ENCODE peak calls at places on chromosomes 6 and 20, in eight cellular contexts. One of them, this sample, is unnamed.

GRCh38 chr6:170202416-170203135 is 88.3 kb downstream of the DLL1 start:
- DNase-seq in sigmoid colon: no peak
- DNase-seq in esophagus muscularis mucosa: peak
- DNase-seq in breast epithelium: no peak
- DNase-seq in HCT116: no peak
- DNase-seq in stomach: no peak
- DNase-seq in prostate gland: peak
- DNase-seq in GM12878: no peak
- DNase-seq in this sample: no peak

GRCh38 chr6:7401103-7401502 is 11.5 kb downstream of the RIOK1 start:
- DNase-seq in sigmoid colon: no peak
- DNase-seq in esophagus muscularis mucosa: no peak
- DNase-seq in breast epithelium: no peak
- DNase-seq in HCT116: no peak
- DNase-seq in stomach: no peak
- DNase-seq in prostate gland: no peak
- DNase-seq in GM12878: no peak
- DNase-seq in this sample: no peak

GRCh38 chr6:46191961-46192360 is 21.2 kb upstream of the ENPP5 start:
- DNase-seq in sigmoid colon: no peak
- DNase-seq in esophagus muscularis mucosa: no peak
- DNase-seq in breast epithelium: no peak
- DNase-seq in HCT116: no peak
- DNase-seq in stomach: no peak
- DNase-seq in prostate gland: no peak
- DNase-seq in GM12878: no peak
- DNase-seq in this sample: no peak

GRCh38 chr20:59317332-59317731 is 16.9 kb downstream of the EDN3 start:
- DNase-seq in sigmoid colon: no peak
- DNase-seq in esophagus muscularis mucosa: no peak
- DNase-seq in breast epithelium: no peak
- DNase-seq in HCT116: no peak
- DNase-seq in stomach: no peak
- DNase-seq in prostate gland: no peak
- DNase-seq in GM12878: no peak
- DNase-seq in this sample: no peak

GRCh38 chr6:63295553-63295952 is 24.2 kb downstream of the LGSN start:
- DNase-seq in sigmoid colon: no peak
- DNase-seq in esophagus muscularis mucosa: no peak
- DNase-seq in breast epithelium: no peak
- DNase-seq in HCT116: no peak
- DNase-seq in stomach: no peak
- DNase-seq in prostate gland: no peak
- DNase-seq in GM12878: no peak
- DNase-seq in this sample: no peak

GRCh38 chr6:112502348-112503130 is 155.4 kb downstream of the RFPL4B start:
- DNase-seq in sigmoid colon: no peak
- DNase-seq in esophagus muscularis mucosa: no peak
- DNase-seq in breast epithelium: no peak
- DNase-seq in HCT116: no peak
- DNase-seq in stomach: no peak
- DNase-seq in prostate gland: no peak
- DNase-seq in GM12878: no peak
- DNase-seq in this sample: no peak

GRCh38 chr6:101083533-101084172 is 202.5 kb upstream of the ASCC3 start:
- DNase-seq in sigmoid colon: no peak
- DNase-seq in esophagus muscularis mucosa: no peak
- DNase-seq in breast epithelium: no peak
- DNase-seq in HCT116: no peak
- DNase-seq in stomach: no peak
- DNase-seq in prostate gland: no peak
- DNase-seq in GM12878: no peak
- DNase-seq in this sample: no peak

GRCh38 chr6:158353851-158354508 is 41.7 kb downstream of the TULP4 start:
- DNase-seq in sigmoid colon: no peak
- DNase-seq in esophagus muscularis mucosa: no peak
- DNase-seq in breast epithelium: no peak
- DNase-seq in HCT116: no peak
- DNase-seq in stomach: no peak
- DNase-seq in prostate gland: no peak
- DNase-seq in GM12878: no peak
- DNase-seq in this sample: no peak

GRCh38 chr6:47481806-47482205 is 4.2 kb downstream of the CD2AP start:
- DNase-seq in sigmoid colon: no peak
- DNase-seq in esophagus muscularis mucosa: no peak
- DNase-seq in breast epithelium: no peak
- DNase-seq in HCT116: no peak
- DNase-seq in stomach: no peak
- DNase-seq in prostate gland: no peak
- DNase-seq in GM12878: no peak
- DNase-seq in this sample: no peak

GRCh38 chr6:15522856-15523529 is 139.8 kb downstream of the DTNBP1 start:
- DNase-seq in sigmoid colon: peak
- DNase-seq in esophagus muscularis mucosa: no peak
- DNase-seq in breast epithelium: peak
- DNase-seq in HCT116: no peak
- DNase-seq in stomach: peak
- DNase-seq in prostate gland: no peak
- DNase-seq in GM12878: no peak
- DNase-seq in this sample: no peak

GRCh38 chr6:129284225-129284624 is 401.3 kb downstream of the LAMA2 start:
- DNase-seq in sigmoid colon: no peak
- DNase-seq in esophagus muscularis mucosa: no peak
- DNase-seq in breast epithelium: no peak
- DNase-seq in HCT116: no peak
- DNase-seq in stomach: no peak
- DNase-seq in prostate gland: no peak
- DNase-seq in GM12878: no peak
- DNase-seq in this sample: no peak

GRCh38 chr6:96837138-96837971 is at the start of gene GPR63:
- DNase-seq in sigmoid colon: peak
- DNase-seq in esophagus muscularis mucosa: no peak
- DNase-seq in breast epithelium: peak
- DNase-seq in HCT116: peak
- DNase-seq in stomach: peak
- DNase-seq in prostate gland: peak
- DNase-seq in GM12878: peak
- DNase-seq in this sample: peak
- H3K27ac ChIP-seq in sigmoid colon: peak
- H3K27ac ChIP-seq in esophagus muscularis mucosa: peak
- H3K27ac ChIP-seq in breast epithelium: no peak
- H3K27ac ChIP-seq in HCT116: peak
- H3K27ac ChIP-seq in stomach: peak
- H3K27ac ChIP-seq in prostate gland: peak
- H3K27ac ChIP-seq in GM12878: peak
- H3K27ac ChIP-seq in this sample: peak

GRCh38 chr6:33540768-33541167 is 39.3 kb downstream of the BAK1 start:
- DNase-seq in sigmoid colon: no peak
- DNase-seq in esophagus muscularis mucosa: no peak
- DNase-seq in breast epithelium: no peak
- DNase-seq in HCT116: no peak
- DNase-seq in stomach: no peak
- DNase-seq in prostate gland: no peak
- DNase-seq in GM12878: no peak
- DNase-seq in this sample: no peak

GRCh38 chr6:33546766-33547165 is 33.3 kb downstream of the BAK1 start:
- DNase-seq in sigmoid colon: no peak
- DNase-seq in esophagus muscularis mucosa: no peak
- DNase-seq in breast epithelium: no peak
- DNase-seq in HCT116: no peak
- DNase-seq in stomach: no peak
- DNase-seq in prostate gland: no peak
- DNase-seq in GM12878: no peak
- DNase-seq in this sample: no peak

GRCh38 chr6:33547499-33547898 is 32.6 kb downstream of the BAK1 start:
- DNase-seq in sigmoid colon: no peak
- DNase-seq in esophagus muscularis mucosa: no peak
- DNase-seq in breast epithelium: no peak
- DNase-seq in HCT116: no peak
- DNase-seq in stomach: no peak
- DNase-seq in prostate gland: no peak
- DNase-seq in GM12878: no peak
- DNase-seq in this sample: no peak

GRCh38 chr6:33543116-33543515 is 37.0 kb downstream of the BAK1 start:
- DNase-seq in sigmoid colon: no peak
- DNase-seq in esophagus muscularis mucosa: no peak
- DNase-seq in breast epithelium: no peak
- DNase-seq in HCT116: no peak
- DNase-seq in stomach: no peak
- DNase-seq in prostate gland: no peak
- DNase-seq in GM12878: no peak
- DNase-seq in this sample: no peak
- TF ChIP-seq POLR2AphosphoS5 in sigmoid colon: no peak
- TF ChIP-seq POLR2AphosphoS5 in esophagus muscularis mucosa: no peak
- TF ChIP-seq POLR2AphosphoS5 in breast epithelium: no peak
- TF ChIP-seq POLR2AphosphoS5 in HCT116: no peak
- TF ChIP-seq POLR2AphosphoS5 in stomach: no peak
- TF ChIP-seq POLR2AphosphoS5 in prostate gland: no peak
- TF ChIP-seq POLR2AphosphoS5 in GM12878: no peak
- TF ChIP-seq POLR2AphosphoS5 in this sample: no peak

GRCh38 chr6:118876814-118877213 is 17.1 kb upstream of the ASF1A start:
- DNase-seq in sigmoid colon: no peak
- DNase-seq in esophagus muscularis mucosa: no peak
- DNase-seq in breast epithelium: no peak
- DNase-seq in HCT116: no peak
- DNase-seq in stomach: no peak
- DNase-seq in prostate gland: no peak
- DNase-seq in GM12878: no peak
- DNase-seq in this sample: no peak
- H3K27ac ChIP-seq in sigmoid colon: no peak
- H3K27ac ChIP-seq in esophagus muscularis mucosa: no peak
- H3K27ac ChIP-seq in breast epithelium: no peak
- H3K27ac ChIP-seq in HCT116: no peak
- H3K27ac ChIP-seq in stomach: no peak
- H3K27ac ChIP-seq in prostate gland: no peak
- H3K27ac ChIP-seq in GM12878: no peak
- H3K27ac ChIP-seq in this sample: no peak

DNA sequence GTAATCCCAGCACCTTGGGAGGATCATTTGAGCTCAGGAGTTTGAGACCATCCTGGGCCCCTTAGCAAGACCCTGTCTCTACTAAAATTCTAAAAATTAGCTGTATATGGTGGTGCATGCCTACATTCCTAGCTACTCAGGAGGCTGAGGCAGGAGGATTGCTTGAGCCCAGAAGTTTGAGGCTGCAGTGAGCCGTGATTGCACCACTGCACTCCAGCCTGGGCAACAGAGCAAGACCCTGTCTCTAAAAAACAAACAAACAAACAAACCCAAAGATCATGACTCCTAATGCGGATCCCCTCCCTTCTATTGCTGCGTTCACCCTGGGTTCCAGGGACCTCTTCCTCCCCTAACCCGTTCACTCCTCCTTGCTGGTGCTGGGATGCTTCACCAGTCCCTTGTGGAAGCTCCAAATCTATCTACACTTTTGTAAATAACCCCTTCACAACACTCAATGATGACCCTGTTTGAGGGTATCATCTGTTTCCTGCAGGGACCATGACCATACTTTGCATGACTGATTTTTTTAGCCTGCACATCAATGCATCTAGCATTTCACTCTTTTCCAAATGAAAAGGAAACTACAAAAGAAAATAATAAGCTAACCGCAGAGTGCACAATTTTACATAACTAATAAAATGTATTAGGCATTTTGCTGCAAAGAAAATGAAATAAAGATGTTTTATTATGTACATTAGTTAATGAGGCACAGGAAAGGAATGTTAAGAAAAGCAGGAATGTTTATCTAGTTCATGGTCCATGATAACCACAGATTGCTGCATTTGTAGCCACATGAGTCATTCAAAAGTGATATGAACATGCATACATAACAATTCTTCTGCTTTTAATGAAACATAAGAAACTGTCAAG is 30.5 kb upstream of the IPCEF1 start:
- DNase-seq in sigmoid colon: no peak
- DNase-seq in esophagus muscularis mucosa: no peak
- DNase-seq in breast epithelium: no peak
- DNase-seq in HCT116: no peak
- DNase-seq in stomach: no peak
- DNase-seq in prostate gland: no peak
- DNase-seq in GM12878: no peak
- DNase-seq in this sample: no peak
- TF ChIP-seq POLR2AphosphoS5 in sigmoid colon: no peak
- TF ChIP-seq POLR2AphosphoS5 in esophagus muscularis mucosa: no peak
- TF ChIP-seq POLR2AphosphoS5 in breast epithelium: no peak
- TF ChIP-seq POLR2AphosphoS5 in HCT116: no peak
- TF ChIP-seq POLR2AphosphoS5 in stomach: peak
- TF ChIP-seq POLR2AphosphoS5 in prostate gland: peak
- TF ChIP-seq POLR2AphosphoS5 in GM12878: no peak
- TF ChIP-seq POLR2AphosphoS5 in this sample: no peak

GRCh38 chr20:45967551-45968080 is 4.4 kb downstream of the ZNF335 start:
- DNase-seq in sigmoid colon: peak
- DNase-seq in esophagus muscularis mucosa: no peak
- DNase-seq in breast epithelium: peak
- DNase-seq in HCT116: no peak
- DNase-seq in stomach: no peak
- DNase-seq in prostate gland: no peak
- DNase-seq in GM12878: no peak
- DNase-seq in this sample: no peak

GRCh38 chr20:45970646-45971424 is 1.2 kb downstream of the ZNF335 start:
- DNase-seq in sigmoid colon: no peak
- DNase-seq in esophagus muscularis mucosa: no peak
- DNase-seq in breast epithelium: peak
- DNase-seq in HCT116: no peak
- DNase-seq in stomach: peak
- DNase-seq in prostate gland: no peak
- DNase-seq in GM12878: no peak
- DNase-seq in this sample: peak

GRCh38 chr20:45968801-45969711 is 2.9 kb downstream of the ZNF335 start:
- DNase-seq in sigmoid colon: peak
- DNase-seq in esophagus muscularis mucosa: no peak
- DNase-seq in breast epithelium: peak
- DNase-seq in HCT116: no peak
- DNase-seq in stomach: no peak
- DNase-seq in prostate gland: no peak
- DNase-seq in GM12878: no peak
- DNase-seq in this sample: no peak

GRCh38 chr20:45969712-45970634 is 2.0 kb downstream of the ZNF335 start:
- DNase-seq in sigmoid colon: peak
- DNase-seq in esophagus muscularis mucosa: no peak
- DNase-seq in breast epithelium: peak
- DNase-seq in HCT116: peak
- DNase-seq in stomach: no peak
- DNase-seq in prostate gland: peak
- DNase-seq in GM12878: no peak
- DNase-seq in this sample: peak

GRCh38 chr20:45968081-45968671 is 3.8 kb downstream of the ZNF335 start:
- DNase-seq in sigmoid colon: peak
- DNase-seq in esophagus muscularis mucosa: no peak
- DNase-seq in breast epithelium: peak
- DNase-seq in HCT116: no peak
- DNase-seq in stomach: no peak
- DNase-seq in prostate gland: no peak
- DNase-seq in GM12878: no peak
- DNase-seq in this sample: no peak
- H3K27ac ChIP-seq in sigmoid colon: no peak
- H3K27ac ChIP-seq in esophagus muscularis mucosa: peak
- H3K27ac ChIP-seq in breast epithelium: no peak
- H3K27ac ChIP-seq in HCT116: no peak
- H3K27ac ChIP-seq in stomach: no peak
- H3K27ac ChIP-seq in prostate gland: no peak
- H3K27ac ChIP-seq in GM12878: no peak
- H3K27ac ChIP-seq in this sample: no peak